ENCODE peak calls at places on chromosomes 6 and 20, in four cellular contexts. One of them, this sample, is unnamed.

GRCh38 chr6:39476151-39476550 is 153.6 kb upstream of the KCNK16 start:
- DNase-seq in activated naive CD4-positive, alpha-beta T cell treated with anti-CD3 and anti-CD28 coated beads, Interleukin-2, amount 50 U/mL, for 72 hours: no peak
- DNase-seq in activated T-helper 1 cell treated with anti-CD3 and anti-CD28 coated beads, Interleukin-12 subunit alpha, Interleukin-12 subunit beta, Interleukin-2, Interleukin-4 antibody, amounts not matched to agents 30 ng/mL and 10 ng/mL and 1 ng/mL, durations not matched to agents 14 hours and 24 hours and 36 hours: no peak
- DNase-seq in C1 segment of cervical spinal cord: no peak
- DNase-seq in this sample: no peak

GRCh38 chr20:60327971-60328660 is 369.9 kb downstream of the CDH26 start:
- DNase-seq in C1 segment of cervical spinal cord: no peak
- DNase-seq in activated naive CD4-positive, alpha-beta T cell treated with anti-CD3 and anti-CD28 coated beads, Interleukin-2, amount 50 U/mL, for 72 hours: no peak
- DNase-seq in activated T-helper 1 cell treated with anti-CD3 and anti-CD28 coated beads, Interleukin-12 subunit alpha, Interleukin-12 subunit beta, Interleukin-2, Interleukin-4 antibody, amounts not matched to agents 30 ng/mL and 10 ng/mL and 1 ng/mL, durations not matched to agents 14 hours and 24 hours and 36 hours: no peak
- DNase-seq in this sample: no peak

GRCh38 chr6:137728386-137729349 is 138.4 kb upstream of the TNFAIP3 start:
- DNase-seq in C1 segment of cervical spinal cord: no peak
- DNase-seq in activated naive CD4-positive, alpha-beta T cell treated with anti-CD3 and anti-CD28 coated beads, Interleukin-2, amount 50 U/mL, for 72 hours: no peak
- DNase-seq in activated T-helper 1 cell treated with anti-CD3 and anti-CD28 coated beads, Interleukin-12 subunit alpha, Interleukin-12 subunit beta, Interleukin-2, Interleukin-4 antibody, amounts not matched to agents 30 ng/mL and 10 ng/mL and 1 ng/mL, durations not matched to agents 14 hours and 24 hours and 36 hours: no peak
- DNase-seq in this sample: no peak

GRCh38 chr6:45445749-45446454 is 68.2 kb upstream of the SUPT3H start:
- DNase-seq in activated naive CD4-positive, alpha-beta T cell treated with anti-CD3 and anti-CD28 coated beads, Interleukin-2, amount 50 U/mL, for 72 hours: no peak
- DNase-seq in C1 segment of cervical spinal cord: peak
- DNase-seq in activated T-helper 1 cell treated with anti-CD3 and anti-CD28 coated beads, Interleukin-12 subunit alpha, Interleukin-12 subunit beta, Interleukin-2, Interleukin-4 antibody, amounts not matched to agents 30 ng/mL and 10 ng/mL and 1 ng/mL, durations not matched to agents 14 hours and 24 hours and 36 hours: no peak
- DNase-seq in this sample: no peak

GRCh38 chr20:46965477-46965876 is 70.8 kb downstream of the EYA2 start:
- DNase-seq in activated T-helper 1 cell treated with anti-CD3 and anti-CD28 coated beads, Interleukin-12 subunit alpha, Interleukin-12 subunit beta, Interleukin-2, Interleukin-4 antibody, amounts not matched to agents 30 ng/mL and 10 ng/mL and 1 ng/mL, durations not matched to agents 14 hours and 24 hours and 36 hours: no peak
- DNase-seq in activated naive CD4-positive, alpha-beta T cell treated with anti-CD3 and anti-CD28 coated beads, Interleukin-2, amount 50 U/mL, for 72 hours: no peak
- DNase-seq in C1 segment of cervical spinal cord: no peak
- DNase-seq in this sample: no peak

GRCh38 chr20:5779071-5779470 is 28.9 kb downstream of the SHLD1 start:
- DNase-seq in C1 segment of cervical spinal cord: no peak
- DNase-seq in activated naive CD4-positive, alpha-beta T cell treated with anti-CD3 and anti-CD28 coated beads, Interleukin-2, amount 50 U/mL, for 72 hours: no peak
- DNase-seq in activated T-helper 1 cell treated with anti-CD3 and anti-CD28 coated beads, Interleukin-12 subunit alpha, Interleukin-12 subunit beta, Interleukin-2, Interleukin-4 antibody, amounts not matched to agents 30 ng/mL and 10 ng/mL and 1 ng/mL, durations not matched to agents 14 hours and 24 hours and 36 hours: no peak
- DNase-seq in this sample: no peak

GRCh38 chr6:42572523-42572922 is 8.7 kb downstream of the UBR2 start:
- DNase-seq in C1 segment of cervical spinal cord: no peak
- DNase-seq in activated naive CD4-positive, alpha-beta T cell treated with anti-CD3 and anti-CD28 coated beads, Interleukin-2, amount 50 U/mL, for 72 hours: no peak
- DNase-seq in activated T-helper 1 cell treated with anti-CD3 and anti-CD28 coated beads, Interleukin-12 subunit alpha, Interleukin-12 subunit beta, Interleukin-2, Interleukin-4 antibody, amounts not matched to agents 30 ng/mL and 10 ng/mL and 1 ng/mL, durations not matched to agents 14 hours and 24 hours and 36 hours: no peak
- DNase-seq in this sample: no peak

GRCh38 chr20:32231847-32232246 is 24.2 kb downstream of the POFUT1 start:
- DNase-seq in C1 segment of cervical spinal cord: no peak
- DNase-seq in activated T-helper 1 cell treated with anti-CD3 and anti-CD28 coated beads, Interleukin-12 subunit alpha, Interleukin-12 subunit beta, Interleukin-2, Interleukin-4 antibody, amounts not matched to agents 30 ng/mL and 10 ng/mL and 1 ng/mL, durations not matched to agents 14 hours and 24 hours and 36 hours: peak
- DNase-seq in activated naive CD4-positive, alpha-beta T cell treated with anti-CD3 and anti-CD28 coated beads, Interleukin-2, amount 50 U/mL, for 72 hours: no peak
- DNase-seq in this sample: peak

GRCh38 chr20:48286571-48287551 is 501.6 kb upstream of the SULF2 start:
- DNase-seq in activated naive CD4-positive, alpha-beta T cell treated with anti-CD3 and anti-CD28 coated beads, Interleukin-2, amount 50 U/mL, for 72 hours: no peak
- DNase-seq in C1 segment of cervical spinal cord: peak
- DNase-seq in activated T-helper 1 cell treated with anti-CD3 and anti-CD28 coated beads, Interleukin-12 subunit alpha, Interleukin-12 subunit beta, Interleukin-2, Interleukin-4 antibody, amounts not matched to agents 30 ng/mL and 10 ng/mL and 1 ng/mL, durations not matched to agents 14 hours and 24 hours and 36 hours: no peak
- DNase-seq in this sample: no peak

GRCh38 chr20:50193169-50193850 is 2.7 kb downstream of the CEBPB start:
- DNase-seq in C1 segment of cervical spinal cord: peak
- DNase-seq in activated naive CD4-positive, alpha-beta T cell treated with anti-CD3 and anti-CD28 coated beads, Interleukin-2, amount 50 U/mL, for 72 hours: no peak
- DNase-seq in activated T-helper 1 cell treated with anti-CD3 and anti-CD28 coated beads, Interleukin-12 subunit alpha, Interleukin-12 subunit beta, Interleukin-2, Interleukin-4 antibody, amounts not matched to agents 30 ng/mL and 10 ng/mL and 1 ng/mL, durations not matched to agents 14 hours and 24 hours and 36 hours: no peak
- DNase-seq in this sample: no peak

GRCh38 chr6:33428219-33428890 is 8.5 kb downstream of the SYNGAP1 start:
- DNase-seq in activated T-helper 1 cell treated with anti-CD3 and anti-CD28 coated beads, Interleukin-12 subunit alpha, Interleukin-12 subunit beta, Interleukin-2, Interleukin-4 antibody, amounts not matched to agents 30 ng/mL and 10 ng/mL and 1 ng/mL, durations not matched to agents 14 hours and 24 hours and 36 hours: no peak
- DNase-seq in activated naive CD4-positive, alpha-beta T cell treated with anti-CD3 and anti-CD28 coated beads, Interleukin-2, amount 50 U/mL, for 72 hours: no peak
- DNase-seq in C1 segment of cervical spinal cord: no peak
- DNase-seq in this sample: no peak

GRCh38 chr20:56111951-56112730 is 106.8 kb upstream of the CBLN4 start:
- DNase-seq in activated T-helper 1 cell treated with anti-CD3 and anti-CD28 coated beads, Interleukin-12 subunit alpha, Interleukin-12 subunit beta, Interleukin-2, Interleukin-4 antibody, amounts not matched to agents 30 ng/mL and 10 ng/mL and 1 ng/mL, durations not matched to agents 14 hours and 24 hours and 36 hours: no peak
- DNase-seq in C1 segment of cervical spinal cord: peak
- DNase-seq in activated naive CD4-positive, alpha-beta T cell treated with anti-CD3 and anti-CD28 coated beads, Interleukin-2, amount 50 U/mL, for 72 hours: no peak
- DNase-seq in this sample: no peak